ENCODE peak calls at places on chromosomes 1 and 21, in four cellular contexts. T, C, D and A are unnamed samples.
A peak's percentile ranks its signal among the peaks of the same experiment; 100 is the strongest.

GRCh38 chr1:212852105-212852688 is 4.7 kb upstream of the SPATA45 start:
- DNase-seq in T (no peak), C (no peak), D (no peak), A (no peak)

GRCh38 chr1:189962171-189962570 is 515.5 kb downstream of the BRINP3 start:
- DNase-seq in T (no peak), C (no peak), D (peak; percentile 83), A (no peak)

GRCh38 chr21:38323721-38324591 is 67.2 kb downstream of the KCNJ15 start:
- DNase-seq in T (no peak), C (no peak), D (peak; percentile 94), A (no peak)

GRCh38 chr1:201633297-201633696 is 94.4 kb downstream of the NAV1 start:
- DNase-seq in T (no peak), C (peak; percentile 31), D (no peak), A (no peak)

GRCh38 chr1:7478797-7479499 is 292.1 kb upstream of the VAMP3 start:
- DNase-seq in T (no peak), C (peak; percentile 46), D (peak; percentile 69), A (peak; percentile 71)

GRCh38 chr1:170164103-170164763 is 18.5 kb downstream of the NTMT2 start:
- DNase-seq in T (no peak), C (no peak), D (peak; percentile 4), A (no peak)

GRCh38 chr1:89001510-89001909 is 9.1 kb upstream of the KYAT3 start:
- DNase-seq in T (no peak), C (no peak), D (no peak), A (no peak)

GRCh38 chr21:44962481-44962966 is 22.7 kb downstream of the SLX9 start:
- DNase-seq in T (no peak), C (no peak), D (peak; percentile 92), A (no peak)

GRCh38 chr1:39494671-39495410 is 3.4 kb downstream of the BMP8A start:
- DNase-seq in T (no peak), C (no peak), D (no peak), A (no peak)

GRCh38 chr1:89855413-89856123 is 34.7 kb downstream of the LRRC8D start:
- DNase-seq in T (no peak), C (no peak), D (peak; percentile 77), A (no peak)